ENCODE peak calls at places on chromosomes 13 and 19, in six cellular contexts. I, B, J, N, C and S are unnamed samples.
A peak's percentile ranks its signal among the peaks of the same experiment; 100 is the strongest.

GRCh38 chr13:83449666-83450395 is 432.4 kb downstream of the SLITRK1 start:
- DNase-seq in I (no peak), B (no peak), J (peak; percentile 34), N (no peak), C (no peak), S (no peak)

GRCh38 chr19:19637523-19638251 is 5.8 kb downstream of the GMIP start:
- DNase-seq in I (no peak), B (no peak), J (no peak), N (no peak), C (no peak), S (no peak)

GRCh38 chr19:16316506-16316882 is 8.1 kb upstream of the KLF2 start:
- DNase-seq in I (no peak), B (peak; percentile 26), J (peak; percentile 52), N (no peak), C (no peak), S (no peak)

GRCh38 chr19:50870417-50871089 is 2.7 kb upstream of the KLK2 start:
- DNase-seq in I (peak; percentile 5), B (no peak), J (no peak), N (no peak), C (no peak), S (no peak)

GRCh38 chr19:55552620-55553019 is 7.3 kb upstream of the SBK3 start:
- DNase-seq in I (no peak), B (no peak), J (peak; percentile 85), N (no peak), C (no peak), S (no peak)

GRCh38 chr13:75876371-75877050 is 240.4 kb downstream of the LMO7 start:
- DNase-seq in I (peak; percentile 41), B (peak; percentile 75), J (peak; percentile 54), N (peak; percentile 55), C (peak; percentile 28), S (peak; percentile 93)

GRCh38 chr13:92716749-92717148 is 509.9 kb upstream of the GPC6 start:
- DNase-seq in I (no peak), B (no peak), J (peak; percentile 1), N (no peak), C (no peak), S (peak; percentile 41)

GRCh38 chr13:108957369-108958012 is 328.1 kb downstream of the MYO16 start:
- DNase-seq in I (no peak), B (no peak), J (peak; percentile 80), N (no peak), C (no peak), S (peak; percentile 53)

GRCh38 chr19:50790365-50790825 is at the start of gene ACP4:
- DNase-seq in I (no peak), B (no peak), J (no peak), N (no peak), C (no peak), S (no peak)

GRCh38 chr19:43464089-43464775 is 1.2 kb downstream of the LYPD3 start:
- DNase-seq in I (no peak), B (no peak), J (no peak), N (no peak), C (no peak), S (no peak)

GRCh38 chr13:60091573-60091972 is 72.2 kb downstream of the DIAPH3 start:
- DNase-seq in I (no peak), B (no peak), J (no peak), N (no peak), C (no peak), S (no peak)

GRCh38 chr13:28179974-28180373 is 41.6 kb downstream of the PAN3 start:
- DNase-seq in I (no peak), B (no peak), J (no peak), N (no peak), C (no peak), S (no peak)

GRCh38 chr19:10587022-10587838 is at the start of gene AP1M2:
- DNase-seq in I (no peak), B (no peak), J (no peak), N (no peak), C (no peak), S (peak; percentile 63)

GRCh38 chr19:38266981-38267597 is 2.7 kb downstream of the SPINT2 start:
- DNase-seq in I (no peak), B (no peak), J (peak; percentile 47), N (no peak), C (no peak), S (peak; percentile 86)

GRCh38 chr19:522726-523125 is 8.8 kb upstream of the CDC34 start:
- DNase-seq in I (no peak), B (no peak), J (no peak), N (no peak), C (no peak), S (no peak)

GRCh38 chr19:23799321-23799720 is 40.6 kb upstream of the ZNF681 start:
- DNase-seq in I (no peak), B (no peak), J (no peak), N (no peak), C (no peak), S (no peak)

GRCh38 chr19:47765522-47766358 is 12.8 kb upstream of the SELENOW start:
- DNase-seq in I (no peak), B (no peak), J (no peak), N (peak; percentile 64), C (no peak), S (peak; percentile 96)